ENCODE peak calls at places on chromosomes 1 and 21, in six cellular contexts. U is cardiac fibroblast; S is Panc1; H is NCI-H524; M is iPS DF 6.9; X is CD4-positive, CD25-positive, alpha-beta regulatory T cell. W is an unnamed sample.

GRCh38 chr1:172951728-172952365 is 98.9 kb downstream of the TNFSF18 start:
- DNase-seq in H (no peak), S (no peak), X (no peak), M (no peak), U (peak), W (no peak)

GRCh38 chr1:43861337-43861736 is 72.3 kb upstream of the ARTN start:
- DNase-seq in U (peak), X (no peak), M (no peak), H (no peak), S (no peak), W (peak)

GRCh38 chr1:227459977-227460376 is 103.4 kb upstream of the ZNF678 start:
- DNase-seq in H (no peak), S (no peak), X (no peak), M (no peak), U (no peak), W (no peak)

GRCh38 chr1:218485241-218485928 is 140.2 kb downstream of the TGFB2 start:
- DNase-seq in H (no peak), U (no peak), X (no peak), M (no peak), S (no peak), W (no peak)

GRCh38 chr1:224755586-224755985 is 139.5 kb downstream of the CNIH3 start:
- DNase-seq in S (no peak), H (no peak), U (no peak), X (no peak), M (no peak), W (no peak)

GRCh38 chr21:39033878-39034589 is 149.2 kb downstream of the PSMG1 start:
- DNase-seq in S (no peak), X (no peak), H (no peak), U (peak), M (no peak), W (no peak)

GRCh38 chr1:10776206-10776905 is 20.1 kb downstream of the CASZ1 start:
- DNase-seq in M (no peak), U (no peak), H (peak), X (no peak), S (no peak), W (no peak)

GRCh38 chr1:206002833-206003532 is at the start of gene RAB7B:
- DNase-seq in S (no peak), X (no peak), H (no peak), M (no peak), U (peak), W (no peak)

GRCh38 chr1:214335567-214335966 is 54.6 kb downstream of the SMYD2 start:
- DNase-seq in U (no peak), X (no peak), M (no peak), S (no peak), H (no peak), W (no peak)

GRCh38 chr21:43868461-43868860 is 3.4 kb downstream of the AGPAT3 start:
- DNase-seq in U (no peak), S (no peak), H (no peak), M (no peak), X (no peak), W (no peak)

GRCh38 chr1:94836891-94837290 is 16.7 kb downstream of the SLC44A3 start:
- DNase-seq in U (no peak), H (no peak), X (no peak), M (no peak), S (no peak), W (no peak)

GRCh38 chr1:6317101-6317760 is 56.3 kb upstream of the GPR153 start:
- DNase-seq in H (no peak), U (peak), S (no peak), X (no peak), M (no peak), W (no peak)

GRCh38 chr1:2948751-2949680 is 72.3 kb upstream of the ACTRT2 start:
- DNase-seq in M (no peak), X (no peak), H (no peak), S (no peak), U (no peak), W (no peak)

GRCh38 chr1:207389728-207390464 is 64.2 kb upstream of the CR2 start:
- DNase-seq in S (peak), X (no peak), M (no peak), H (no peak), U (peak), W (peak)

GRCh38 chr1:14441302-14441741 is 157.2 kb upstream of the KAZN start:
- DNase-seq in X (no peak), S (no peak), H (no peak), U (peak), M (no peak), W (peak)

GRCh38 chr1:114342376-114342775 is 168.6 kb downstream of the TRIM33 start:
- DNase-seq in H (no peak), U (no peak), M (no peak), S (no peak), X (peak), W (no peak)

GRCh38 chr21:44765231-44766013 is 36.2 kb downstream of the UBE2G2 start:
- DNase-seq in X (peak), U (peak), H (no peak), M (no peak), S (no peak), W (no peak)

GRCh38 chr1:92244376-92244775 is 26.7 kb downstream of the C1orf146 start:
- DNase-seq in X (no peak), S (no peak), M (no peak), H (no peak), U (peak), W (no peak)

GRCh38 chr21:38897532-38898421 is 92.0 kb downstream of the ETS2 start:
- DNase-seq in M (no peak), H (no peak), U (no peak), X (no peak), S (no peak), W (no peak)

GRCh38 chr1:99176753-99177152 is 87.5 kb upstream of the PLPPR4 start:
- DNase-seq in M (no peak), S (no peak), U (peak), X (no peak), H (no peak), W (no peak)

GRCh38 chr1:4395676-4396075 is 258.7 kb upstream of the AJAP1 start:
- DNase-seq in S (no peak), H (peak), U (no peak), X (no peak), M (no peak), W (no peak)

GRCh38 chr1:244948416-244948815 is 84.1 kb upstream of the HNRNPU start:
- DNase-seq in U (no peak), X (no peak), S (no peak), M (no peak), H (no peak), W (no peak)

GRCh38 chr1:58932820-58933598 is 149.2 kb upstream of the JUN start:
- DNase-seq in M (no peak), X (peak), H (no peak), S (peak), U (peak), W (peak)

GRCh38 chr21:32739946-32740345 is 12.1 kb upstream of the SYNJ1 start:
- DNase-seq in S (no peak), U (no peak), M (no peak), H (no peak), X (no peak), W (no peak)

GRCh38 chr1:6794164-6794563 is 8.9 kb downstream of the CAMTA1 start:
- DNase-seq in U (peak), X (peak), M (no peak), S (no peak), H (no peak), W (no peak)

GRCh38 chr1:151596166-151596933 is 15.5 kb upstream of the SNX27 start:
- DNase-seq in X (no peak), S (no peak), M (no peak), H (no peak), U (peak), W (peak)

GRCh38 chr1:245294021-245294420 is 139.2 kb downstream of the KIF26B start:
- DNase-seq in H (no peak), X (no peak), M (no peak), S (no peak), U (no peak), W (no peak)

GRCh38 chr21:30769724-30770431 is 14.7 kb upstream of the KRTAP21-1 start:
- DNase-seq in X (no peak), M (no peak), H (no peak), S (no peak), U (no peak), W (peak)

GRCh38 chr1:36321119-36321951 is 2.1 kb downstream of the EVA1B start:
- DNase-seq in X (no peak), M (peak), U (peak), S (no peak), H (no peak), W (no peak)

GRCh38 chr1:10575616-10576015 is 100.9 kb downstream of the PEX14 start:
- DNase-seq in M (no peak), U (peak), X (no peak), H (no peak), S (peak), W (no peak)

GRCh38 chr21:38256599-38257302 is at the start of gene KCNJ15:
- DNase-seq in U (no peak), X (no peak), M (no peak), H (no peak), S (no peak), W (no peak)

GRCh38 chr1:65948609-65949229 is 156.0 kb downstream of the PDE4B start:
- DNase-seq in X (no peak), U (peak), S (no peak), M (no peak), H (no peak), W (no peak)

GRCh38 chr1:94602312-94602711 is 60.8 kb upstream of the F3 start:
- DNase-seq in X (peak), M (no peak), S (no peak), U (peak), H (no peak), W (no peak)

GRCh38 chr21:39105341-39105765 is 77.9 kb downstream of the PSMG1 start:
- DNase-seq in M (no peak), H (no peak), U (no peak), S (no peak), X (no peak), W (no peak)

GRCh38 chr21:28795251-28795650 is 197.4 kb downstream of the LTN1 start:
- DNase-seq in S (no peak), M (no peak), X (no peak), U (no peak), H (no peak), W (no peak)

W was measured in keratinocyte.